ENCODE peak calls at places on chromosomes 3 and 15, in four cellular contexts. One of them, this sample, is unnamed.

GRCh38 chr3:154886437-154886836 is 193.7 kb upstream of the MME start:
- DNase-seq in Panc1: no peak
- DNase-seq in H9: no peak
- DNase-seq in astrocyte of the cerebellum: peak; percentile 99
- DNase-seq in this sample: peak; percentile 97

GRCh38 chr15:57890351-57890750 is 175.2 kb downstream of the ALDH1A2 start:
- DNase-seq in Panc1: no peak
- DNase-seq in H9: no peak
- DNase-seq in astrocyte of the cerebellum: no peak
- DNase-seq in this sample: no peak

GRCh38 chr15:83734487-83734886 is 80.6 kb downstream of the ADAMTSL3 start:
- DNase-seq in Panc1: no peak
- DNase-seq in H9: peak; percentile 35
- DNase-seq in astrocyte of the cerebellum: no peak
- DNase-seq in this sample: no peak

GRCh38 chr3:136984837-136985236 is 27.1 kb downstream of the IL20RB start:
- DNase-seq in Panc1: no peak
- DNase-seq in H9: no peak
- DNase-seq in astrocyte of the cerebellum: no peak
- DNase-seq in this sample: no peak

GRCh38 chr15:69095280-69095679 is 65.2 kb upstream of the GLCE start:
- DNase-seq in Panc1: no peak
- DNase-seq in H9: no peak
- DNase-seq in astrocyte of the cerebellum: no peak
- DNase-seq in this sample: no peak

GRCh38 chr3:149586871-149587270 is 71.0 kb downstream of the WWTR1 start:
- DNase-seq in Panc1: peak; percentile 88
- DNase-seq in H9: no peak
- DNase-seq in astrocyte of the cerebellum: no peak
- DNase-seq in this sample: no peak

GRCh38 chr15:89150286-89150685 is 62.0 kb downstream of the ABHD2 start:
- DNase-seq in Panc1: no peak
- DNase-seq in H9: no peak
- DNase-seq in astrocyte of the cerebellum: no peak
- DNase-seq in this sample: no peak

GRCh38 chr15:78637776-78638435 is 3.1 kb downstream of the CHRNB4 start:
- DNase-seq in Panc1: no peak
- DNase-seq in H9: no peak
- DNase-seq in astrocyte of the cerebellum: no peak
- DNase-seq in this sample: no peak

GRCh38 chr3:34183581-34184313 is 385.3 kb downstream of the PDCD6IP start:
- DNase-seq in Panc1: no peak
- DNase-seq in H9: no peak
- DNase-seq in astrocyte of the cerebellum: no peak
- DNase-seq in this sample: no peak

GRCh38 chr15:88454867-88455810 is 12.0 kb downstream of the MRPL46 start:
- DNase-seq in Panc1: peak; percentile 28
- DNase-seq in H9: peak; percentile 85
- DNase-seq in astrocyte of the cerebellum: peak; percentile 38
- DNase-seq in this sample: peak; percentile 22

GRCh38 chr15:33994005-33994615 is 25.8 kb downstream of the CHRM5 start:
- DNase-seq in Panc1: no peak
- DNase-seq in H9: peak; percentile 60
- DNase-seq in astrocyte of the cerebellum: no peak
- DNase-seq in this sample: no peak

GRCh38 chr3:66456711-66457173 is 44.1 kb downstream of the LRIG1 start:
- DNase-seq in Panc1: no peak
- DNase-seq in H9: no peak
- DNase-seq in astrocyte of the cerebellum: peak; percentile 66
- DNase-seq in this sample: no peak

GRCh38 chr3:156416846-156417581 is 137.9 kb downstream of the SSR3 start:
- DNase-seq in Panc1: no peak
- DNase-seq in H9: no peak
- DNase-seq in astrocyte of the cerebellum: no peak
- DNase-seq in this sample: no peak

GRCh38 chr3:140834266-140835037 is 107.2 kb upstream of the SLC25A36 start:
- DNase-seq in Panc1: peak; percentile 10
- DNase-seq in H9: no peak
- DNase-seq in astrocyte of the cerebellum: no peak
- DNase-seq in this sample: no peak

GRCh38 chr15:34325368-34325767 is 12.2 kb downstream of the SLC12A6 start:
- DNase-seq in Panc1: no peak
- DNase-seq in H9: no peak
- DNase-seq in astrocyte of the cerebellum: no peak
- DNase-seq in this sample: no peak

GRCh38 chr3:73674280-73674679 is 49.5 kb upstream of the PDZRN3 start:
- DNase-seq in Panc1: no peak
- DNase-seq in H9: no peak
- DNase-seq in astrocyte of the cerebellum: peak; percentile 80
- DNase-seq in this sample: no peak

GRCh38 chr15:101733545-101733944 is 9.3 kb upstream of the TARS3 start:
- DNase-seq in Panc1: no peak
- DNase-seq in H9: no peak
- DNase-seq in astrocyte of the cerebellum: no peak
- DNase-seq in this sample: no peak

GRCh38 chr3:106275592-106275991 is 406.8 kb upstream of the CBLB start:
- DNase-seq in Panc1: no peak
- DNase-seq in H9: no peak
- DNase-seq in astrocyte of the cerebellum: no peak
- DNase-seq in this sample: no peak

GRCh38 chr15:91022075-91022831 is at the start of gene VPS33B:
- DNase-seq in Panc1: peak; percentile 52
- DNase-seq in H9: peak; percentile 92
- DNase-seq in astrocyte of the cerebellum: peak; percentile 55
- DNase-seq in this sample: peak; percentile 28

GRCh38 chr3:114557791-114558190 is 264.0 kb downstream of the TIGIT start:
- DNase-seq in Panc1: no peak
- DNase-seq in H9: no peak
- DNase-seq in astrocyte of the cerebellum: no peak
- DNase-seq in this sample: no peak

GRCh38 chr3:57287205-57287604 is 5.3 kb downstream of the ASB14 start:
- DNase-seq in Panc1: no peak
- DNase-seq in H9: no peak
- DNase-seq in astrocyte of the cerebellum: no peak
- DNase-seq in this sample: no peak

GRCh38 chr3:39762537-39762936 is 46.9 kb upstream of the MYRIP start:
- DNase-seq in Panc1: no peak
- DNase-seq in H9: no peak
- DNase-seq in astrocyte of the cerebellum: no peak
- DNase-seq in this sample: no peak

GRCh38 chr3:184289426-184289938 is 9.6 kb upstream of the PSMD2 start:
- DNase-seq in Panc1: peak; percentile 43
- DNase-seq in H9: peak; percentile 86
- DNase-seq in astrocyte of the cerebellum: no peak
- DNase-seq in this sample: no peak

GRCh38 chr15:74842581-74843444 is at the start of gene ULK3:
- DNase-seq in Panc1: no peak
- DNase-seq in H9: peak; percentile 95
- DNase-seq in astrocyte of the cerebellum: peak; percentile 36
- DNase-seq in this sample: peak; percentile 41

GRCh38 chr15:31367021-31367729 is 40.5 kb downstream of the KLF13 start:
- DNase-seq in Panc1: no peak
- DNase-seq in H9: no peak
- DNase-seq in astrocyte of the cerebellum: no peak
- DNase-seq in this sample: no peak

GRCh38 chr3:37041546-37042195 is 48.4 kb downstream of the MLH1 start:
- DNase-seq in Panc1: no peak
- DNase-seq in H9: no peak
- DNase-seq in astrocyte of the cerebellum: no peak
- DNase-seq in this sample: no peak

GRCh38 chr3:23459437-23459836 is 256.3 kb downstream of the UBE2E2 start:
- DNase-seq in Panc1: no peak
- DNase-seq in H9: no peak
- DNase-seq in astrocyte of the cerebellum: no peak
- DNase-seq in this sample: no peak

GRCh38 chr3:64240445-64240844 is 15.2 kb upstream of the PRICKLE2 start:
- DNase-seq in Panc1: no peak
- DNase-seq in H9: no peak
- DNase-seq in astrocyte of the cerebellum: no peak
- DNase-seq in this sample: no peak

GRCh38 chr3:61847784-61848462 is 286.6 kb downstream of the PTPRG start:
- DNase-seq in Panc1: no peak
- DNase-seq in H9: no peak
- DNase-seq in astrocyte of the cerebellum: peak; percentile 36
- DNase-seq in this sample: no peak

GRCh38 chr3:72265250-72265649 is 480.3 kb upstream of the PROK2 start:
- DNase-seq in Panc1: no peak
- DNase-seq in H9: no peak
- DNase-seq in astrocyte of the cerebellum: no peak
- DNase-seq in this sample: no peak
- TF ChIP-seq CTCF in Panc1: no peak
- TF ChIP-seq CTCF in H9: peak; percentile 65
- TF ChIP-seq CTCF in astrocyte of the cerebellum: peak; percentile 29
- TF ChIP-seq CTCF in this sample: peak; percentile 20

DNA sequence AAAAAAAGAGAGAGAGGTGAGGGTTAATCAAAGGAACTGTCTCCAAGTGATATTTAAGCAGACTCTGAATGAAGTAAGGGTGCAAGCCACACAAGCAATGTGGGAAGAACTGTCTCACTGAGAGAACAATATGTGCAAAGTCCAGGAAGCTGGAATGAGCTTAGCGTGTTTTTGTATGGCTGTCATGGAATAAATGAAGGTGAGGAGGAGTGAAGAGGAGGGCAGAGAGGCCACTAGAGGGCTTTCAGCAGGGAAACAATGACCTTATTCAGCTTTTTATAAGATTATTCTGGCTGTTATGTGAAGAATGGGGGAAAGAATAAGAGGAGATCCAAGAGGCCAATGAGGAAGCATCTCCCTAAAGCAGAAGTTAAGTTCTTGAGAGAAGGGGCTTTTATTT is 86.9 kb upstream of the COL8A1 start:
- DNase-seq in Panc1: no peak
- DNase-seq in H9: no peak
- DNase-seq in astrocyte of the cerebellum: no peak
- DNase-seq in this sample: no peak
- TF ChIP-seq CTCF in Panc1: peak; percentile 15
- TF ChIP-seq CTCF in H9: peak; percentile 53
- TF ChIP-seq CTCF in astrocyte of the cerebellum: peak; percentile 33
- TF ChIP-seq CTCF in this sample: no peak

GRCh38 chr3:63193647-63194046 is 84.5 kb upstream of the SYNPR start:
- DNase-seq in Panc1: no peak
- DNase-seq in H9: no peak
- DNase-seq in astrocyte of the cerebellum: peak; percentile 20
- DNase-seq in this sample: peak; percentile 3
- TF ChIP-seq CTCF in Panc1: peak; percentile 46
- TF ChIP-seq CTCF in H9: peak; percentile 80
- TF ChIP-seq CTCF in astrocyte of the cerebellum: peak; percentile 38
- TF ChIP-seq CTCF in this sample: peak; percentile 61

GRCh38 chr3:158780795-158781590 is 20.9 kb upstream of the MFSD1 start:
- DNase-seq in Panc1: no peak
- DNase-seq in H9: no peak
- DNase-seq in astrocyte of the cerebellum: no peak
- DNase-seq in this sample: no peak
- TF ChIP-seq CTCF in Panc1: peak; percentile 20
- TF ChIP-seq CTCF in H9: peak; percentile 20
- TF ChIP-seq CTCF in astrocyte of the cerebellum: peak; percentile 6
- TF ChIP-seq CTCF in this sample: no peak

GRCh38 chr15:70264014-70264492 is 166.3 kb upstream of the TLE3 start:
- DNase-seq in Panc1: no peak
- DNase-seq in H9: no peak
- DNase-seq in astrocyte of the cerebellum: peak; percentile 26
- DNase-seq in this sample: no peak

GRCh38 chr15:70266412-70267089 is 168.8 kb upstream of the TLE3 start:
- DNase-seq in Panc1: no peak
- DNase-seq in H9: no peak
- DNase-seq in astrocyte of the cerebellum: peak; percentile 49
- DNase-seq in this sample: no peak

GRCh38 chr15:70264738-70265465 is 167.2 kb upstream of the TLE3 start:
- DNase-seq in Panc1: no peak
- DNase-seq in H9: no peak
- DNase-seq in astrocyte of the cerebellum: no peak
- DNase-seq in this sample: no peak

GRCh38 chr15:70265986-70266385 is 168.3 kb upstream of the TLE3 start:
- DNase-seq in Panc1: no peak
- DNase-seq in H9: no peak
- DNase-seq in astrocyte of the cerebellum: no peak
- DNase-seq in this sample: no peak

DNA sequence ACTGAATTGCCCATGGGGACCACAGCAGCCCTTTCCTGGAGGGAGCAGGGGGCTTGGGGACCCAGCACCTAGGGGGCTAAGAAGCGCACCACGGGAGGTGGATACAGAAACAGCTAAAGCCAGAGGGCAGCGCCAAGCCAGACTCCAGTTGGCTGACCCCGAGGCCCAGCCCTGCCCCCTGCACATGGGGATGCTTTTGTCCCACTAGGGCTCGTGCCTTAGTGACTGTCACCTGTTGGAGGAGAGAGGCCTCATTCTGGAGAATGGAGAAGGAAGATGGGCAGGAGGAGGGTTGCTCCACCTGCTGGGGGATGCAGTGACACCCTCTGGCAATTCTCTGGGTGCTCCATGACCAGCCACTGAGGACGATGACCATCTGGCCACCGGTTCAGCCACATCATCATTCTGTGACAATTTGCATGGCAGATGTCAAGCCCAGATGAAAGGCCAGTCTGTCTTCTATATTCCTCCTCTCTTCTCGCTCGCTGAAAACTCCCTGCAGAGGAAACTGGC is 167.8 kb upstream of the TLE3 start:
- DNase-seq in Panc1: no peak
- DNase-seq in H9: no peak
- DNase-seq in astrocyte of the cerebellum: no peak
- DNase-seq in this sample: no peak
- TF ChIP-seq CTCF in Panc1: no peak
- TF ChIP-seq CTCF in H9: no peak
- TF ChIP-seq CTCF in astrocyte of the cerebellum: no peak
- TF ChIP-seq CTCF in this sample: no peak

DNA sequence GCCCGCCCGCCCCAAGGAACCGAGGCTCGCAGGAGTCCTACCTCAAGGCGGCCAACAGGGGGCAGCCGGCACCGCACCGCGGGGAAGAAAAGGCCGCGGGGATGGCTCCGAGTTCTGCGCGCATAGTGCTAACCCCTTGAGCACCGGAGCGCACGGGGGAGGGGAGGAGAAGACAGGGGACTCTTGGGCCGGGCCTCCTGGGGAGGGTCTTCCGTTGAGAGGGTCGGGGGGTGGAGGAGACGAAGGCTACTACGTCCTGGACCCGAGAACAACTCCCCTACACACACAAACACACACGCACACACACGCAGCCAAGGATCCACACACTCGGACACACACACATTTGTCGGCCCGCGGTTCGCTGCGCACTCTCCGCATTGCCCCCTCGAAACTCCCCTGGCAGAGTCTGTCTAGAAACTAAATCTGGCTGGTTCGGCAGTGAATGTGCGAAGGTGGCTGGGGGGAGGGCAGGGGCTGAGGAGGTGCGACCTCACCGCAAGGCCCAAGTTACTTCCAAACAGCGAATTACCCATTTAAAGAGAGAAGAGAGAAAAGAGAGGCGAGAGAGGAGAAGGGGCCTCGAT is 1.8 kb downstream of the WNT5A start:
- DNase-seq in Panc1: no peak
- DNase-seq in H9: peak; percentile 88
- DNase-seq in astrocyte of the cerebellum: peak; percentile 82
- DNase-seq in this sample: peak; percentile 82
- TF ChIP-seq CTCF in Panc1: peak; percentile 82
- TF ChIP-seq CTCF in H9: peak; percentile 91
- TF ChIP-seq CTCF in astrocyte of the cerebellum: peak; percentile 63
- TF ChIP-seq CTCF in this sample: peak; percentile 61

This sample was measured in AG09319.